ENCODE peak calls at places on chromosomes 6 and 20, in six cellular contexts. A, T, D, B, J and Y are unnamed samples.

GRCh38 chr20:63234693-63235398 is 859 bp upstream of the BIRC7 start:
- DNase-seq in A (no peak), T (no peak), D (peak; percentile 58), B (peak; percentile 52), J (no peak), Y (no peak)

GRCh38 chr6:2951723-2952122 is 19.6 kb downstream of the SERPINB6 start:
- DNase-seq in A (no peak), T (peak; percentile 87), D (no peak), B (peak; percentile 25), J (no peak), Y (no peak)

GRCh38 chr20:58695084-58695722 is 2.6 kb downstream of the NPEPL1 start:
- DNase-seq in A (no peak), T (peak; percentile 77), D (no peak), B (no peak), J (no peak), Y (no peak)

GRCh38 chr6:139521338-139521737 is 146.9 kb upstream of the CITED2 start:
- DNase-seq in A (no peak), T (no peak), D (no peak), B (no peak), J (no peak), Y (no peak)

GRCh38 chr20:39289831-39290230 is 327.7 kb downstream of the DHX35 start:
- DNase-seq in A (no peak), T (no peak), D (no peak), B (no peak), J (no peak), Y (no peak)

GRCh38 chr20:20161611-20162010 is 109.3 kb downstream of the CFAP61 start:
- DNase-seq in A (no peak), T (no peak), D (no peak), B (no peak), J (no peak), Y (no peak)

GRCh38 chr6:7241709-7242645 is 71.0 kb downstream of the SSR1 start:
- DNase-seq in A (no peak), T (no peak), D (no peak), B (peak; percentile 70), J (no peak), Y (no peak)

GRCh38 chr6:142482249-142482648 is 180.4 kb downstream of the ADGRG6 start:
- DNase-seq in A (no peak), T (no peak), D (no peak), B (no peak), J (no peak), Y (no peak)

GRCh38 chr6:160457843-160458242 is 109.7 kb downstream of the SLC22A3 start:
- DNase-seq in A (no peak), T (no peak), D (no peak), B (no peak), J (no peak), Y (no peak)

GRCh38 chr6:49548613-49549304 is 1.7 kb upstream of the C6orf141 start:
- DNase-seq in A (no peak), T (no peak), D (no peak), B (no peak), J (no peak), Y (no peak)

GRCh38 chr6:5672581-5673011 is 334.1 kb downstream of the NRN1 start:
- DNase-seq in A (peak; percentile 90), T (no peak), D (no peak), B (no peak), J (peak; percentile 60), Y (no peak)

GRCh38 chr6:167712332-167713087 is 114.2 kb upstream of the AFDN start:
- DNase-seq in A (no peak), T (no peak), D (no peak), B (no peak), J (no peak), Y (no peak)

GRCh38 chr6:121961726-121962125 is 437.7 kb upstream of the HSF2 start:
- DNase-seq in A (no peak), T (no peak), D (no peak), B (no peak), J (no peak), Y (no peak)

GRCh38 chr6:54646551-54647300 is 199.8 kb upstream of the FAM83B start:
- DNase-seq in A (no peak), T (no peak), D (no peak), B (no peak), J (no peak), Y (no peak)

GRCh38 chr6:111011360-111012142 is 29.7 kb downstream of the RPF2 start:
- DNase-seq in A (peak; percentile 28), T (peak; percentile 62), D (no peak), B (no peak), J (no peak), Y (peak; percentile 65)

GRCh38 chr6:33651947-33652346 is 30.8 kb downstream of the ITPR3 start:
- DNase-seq in A (no peak), T (no peak), D (no peak), B (no peak), J (no peak), Y (no peak)

GRCh38 chr6:128932061-128932460 is 49.1 kb downstream of the LAMA2 start:
- DNase-seq in A (peak; percentile 47), T (no peak), D (no peak), B (no peak), J (no peak), Y (no peak)

GRCh38 chr6:167410510-167410909 is 85.6 kb downstream of the TTLL2 start:
- DNase-seq in A (no peak), T (no peak), D (no peak), B (no peak), J (no peak), Y (no peak)

GRCh38 chr6:14053776-14054175 is 63.8 kb upstream of the CD83 start:
- DNase-seq in A (peak; percentile 20), T (no peak), D (no peak), B (no peak), J (no peak), Y (no peak)

GRCh38 chr6:112181130-112181529 is 73.2 kb downstream of the LAMA4 start:
- DNase-seq in A (no peak), T (no peak), D (no peak), B (no peak), J (no peak), Y (no peak)

GRCh38 chr6:35053701-35054100 is 87.4 kb downstream of the TCP11 start:
- DNase-seq in A (no peak), T (no peak), D (no peak), B (no peak), J (no peak), Y (no peak)

GRCh38 chr20:18007534-18008292 is 38.9 kb downstream of the MGME1 start:
- DNase-seq in A (no peak), T (no peak), D (no peak), B (peak; percentile 64), J (no peak), Y (no peak)

GRCh38 chr20:34491226-34491931 is 24.8 kb upstream of the DYNLRB1 start:
- DNase-seq in A (no peak), T (no peak), D (no peak), B (no peak), J (no peak), Y (no peak)

GRCh38 chr6:319177-320131 is 27.2 kb downstream of the DUSP22 start:
- DNase-seq in A (no peak), T (no peak), D (no peak), B (no peak), J (no peak), Y (peak; percentile 86)

GRCh38 chr6:162621246-162621645 is 106.3 kb downstream of the PRKN start:
- DNase-seq in A (no peak), T (no peak), D (peak; percentile 52), B (no peak), J (peak; percentile 49), Y (peak; percentile 6)

GRCh38 chr6:139927236-139927635 is 552.8 kb upstream of the CITED2 start:
- DNase-seq in A (peak; percentile 76), T (no peak), D (no peak), B (no peak), J (peak; percentile 36), Y (peak; percentile 12)

GRCh38 chr6:39920147-39920546 is 14.1 kb downstream of the MOCS1 start:
- DNase-seq in A (no peak), T (no peak), D (no peak), B (no peak), J (no peak), Y (no peak)

GRCh38 chr6:79230149-79230548 is 4.3 kb downstream of the HMGN3 start:
- DNase-seq in A (no peak), T (no peak), D (no peak), B (no peak), J (no peak), Y (no peak)
- TF ChIP-seq CTCF in A (no peak), T (no peak), D (no peak), B (no peak), J (no peak), Y (no peak)

DNA sequence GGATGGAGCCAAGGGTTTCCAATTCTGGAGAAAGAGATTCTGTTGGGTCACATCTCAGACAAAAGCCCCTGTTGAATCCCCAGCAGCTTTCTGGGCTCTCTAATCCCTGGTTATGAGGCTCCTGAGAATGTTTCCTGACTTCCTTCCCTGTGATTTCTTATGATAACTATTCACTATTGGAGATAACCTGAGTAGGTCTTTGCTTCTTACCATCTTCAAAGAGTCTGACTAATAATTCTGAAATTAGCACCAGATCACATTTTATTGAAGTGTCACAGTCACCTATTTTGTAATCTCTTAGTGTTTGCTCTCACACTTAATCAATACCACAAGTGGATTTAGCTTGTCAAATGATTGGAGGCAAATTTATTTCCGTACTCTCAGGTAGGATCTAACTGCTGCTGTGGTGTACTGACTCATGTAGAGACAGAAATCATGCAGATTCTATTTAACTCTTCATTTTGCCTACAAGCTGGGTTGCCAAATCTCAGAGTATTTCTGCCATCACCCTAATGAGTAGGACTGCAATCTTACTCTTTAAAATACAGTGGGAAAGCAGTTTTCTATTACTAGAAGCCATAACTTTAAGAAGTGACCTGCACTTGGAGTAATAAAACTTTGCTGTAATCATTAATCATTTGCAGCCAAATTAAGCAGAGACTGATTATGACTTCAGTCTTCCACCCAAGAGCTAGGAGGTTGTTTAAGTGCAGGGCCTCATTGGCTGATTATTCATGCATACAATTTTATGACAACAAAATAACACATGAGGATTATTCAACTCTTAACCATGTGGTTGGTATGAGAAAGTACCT is 422.1 kb downstream of the EPM2A start:
- DNase-seq in A (no peak), T (no peak), D (no peak), B (no peak), J (no peak), Y (no peak)
- TF ChIP-seq CTCF in A (no peak), T (no peak), D (no peak), B (no peak), J (no peak), Y (no peak)

DNA sequence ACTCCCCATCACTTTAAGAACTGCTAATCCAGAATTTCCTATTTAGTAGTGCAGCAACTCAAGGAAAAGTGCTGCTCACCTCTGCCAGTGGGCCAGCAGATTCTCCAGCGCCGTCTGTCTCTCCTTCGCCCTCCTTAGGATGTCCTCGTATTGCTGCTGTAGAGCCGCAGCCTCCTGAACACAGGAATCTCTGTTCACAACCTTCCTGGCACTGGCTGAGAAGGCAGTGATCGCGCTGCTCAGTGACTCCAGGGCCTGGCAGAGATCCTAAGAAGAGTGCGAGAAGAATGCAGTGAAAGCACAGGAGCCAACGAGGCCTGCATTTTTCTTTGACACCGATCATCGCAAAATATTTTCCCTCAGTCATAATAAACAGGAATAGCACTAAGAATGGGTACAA is 209.0 kb downstream of the SYNE1 start:
- DNase-seq in A (no peak), T (no peak), D (no peak), B (no peak), J (no peak), Y (no peak)
- TF ChIP-seq CTCF in A (no peak), T (no peak), D (no peak), B (no peak), J (no peak), Y (no peak)

DNA sequence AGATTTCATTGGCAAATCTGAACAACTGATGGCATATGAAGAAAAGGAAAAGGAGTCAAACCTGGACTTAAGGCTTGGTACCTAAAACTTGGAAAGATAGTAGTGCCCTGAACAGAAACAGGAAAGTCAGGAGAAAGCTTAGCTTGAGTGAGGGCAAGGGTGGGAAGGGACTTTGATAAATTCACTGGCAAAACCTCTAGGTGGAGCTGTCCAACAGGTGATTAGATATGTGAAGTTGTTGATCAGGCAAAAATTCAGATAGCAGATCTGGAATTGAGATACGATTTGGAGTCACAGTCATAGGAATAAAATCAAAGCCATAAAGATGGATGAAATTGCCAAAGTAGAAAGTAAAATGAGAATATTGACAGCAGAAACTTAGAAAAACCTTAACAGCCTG is 16.1 kb upstream of the ZNF292 start:
- DNase-seq in A (no peak), T (no peak), D (peak; percentile 36), B (no peak), J (no peak), Y (peak; percentile 53)
- TF ChIP-seq CTCF in A (peak; percentile 57), T (peak; percentile 38), D (peak; percentile 89), B (peak; percentile 43), J (peak; percentile 69), Y (peak; percentile 73)